ENCODE peak calls at places on chromosomes 4 and X, in six cellular contexts. X is OCI-M1, E is AG08395, P is AML-193, H is ACHN, Y is NCI-H1092 treated with DMSO at 0.1 percent for 48 hours. O is an unnamed sample.
A peak's percentile ranks its signal among the peaks of the same experiment; 100 is the strongest.

GRCh38 chrX:7514871-7515599 is 327.9 kb upstream of the VCX start:
- DNase-seq in E (peak; percentile 10), P (no peak), X (no peak), Y (no peak), H (no peak), O (no peak)

GRCh38 chrX:19862634-19863236 is 24.7 kb downstream of the SH3KBP1 start:
- DNase-seq in P (no peak), H (no peak), E (no peak), Y (no peak), X (no peak), O (no peak)

GRCh38 chr4:128623508-128624215 is 185.8 kb upstream of the JADE1 start:
- DNase-seq in Y (no peak), P (no peak), H (no peak), E (no peak), X (no peak), O (no peak)

GRCh38 chrX:119041175-119041574 is 31.6 kb upstream of the CT47C1 start:
- DNase-seq in H (peak; percentile 50), Y (no peak), P (no peak), X (peak; percentile 27), E (peak; percentile 79), O (no peak)

GRCh38 chrX:50386520-50386919 is 84.1 kb downstream of the DGKK start:
- DNase-seq in Y (no peak), P (no peak), E (no peak), X (no peak), H (no peak), O (no peak)

GRCh38 chrX:136710324-136710951 is 62.5 kb downstream of the CD40LG start:
- DNase-seq in H (no peak), E (no peak), Y (no peak), X (peak; percentile 15), P (no peak), O (no peak)

GRCh38 chr4:25807101-25807728 is 55.6 kb downstream of the SEL1L3 start:
- DNase-seq in H (no peak), E (no peak), X (no peak), P (no peak), Y (no peak), O (no peak)

GRCh38 chrX:100863326-100863854 is 10.8 kb downstream of the NOX1 start:
- DNase-seq in H (no peak), Y (no peak), E (no peak), P (no peak), X (no peak), O (peak; percentile 17)

GRCh38 chr4:101158136-101158485 is 189.2 kb downstream of the PPP3CA start:
- DNase-seq in H (no peak), E (peak; percentile 58), X (no peak), P (no peak), Y (no peak), O (no peak)

GRCh38 chr4:174926958-174927357 is 8.8 kb downstream of the ADAM29 start:
- DNase-seq in H (no peak), E (no peak), P (no peak), X (no peak), Y (no peak), O (no peak)

GRCh38 chr4:67158669-67159068 is 386.6 kb downstream of the CENPC start:
- DNase-seq in P (no peak), E (no peak), X (no peak), Y (peak; percentile 41), H (no peak), O (no peak)

GRCh38 chr4:139892973-139893736 is 227.5 kb downstream of the MGST2 start:
- DNase-seq in P (no peak), Y (no peak), X (no peak), E (no peak), H (no peak), O (no peak)

GRCh38 chrX:151701071-151701470 is 5.8 kb downstream of the PRRG3 start:
- DNase-seq in E (no peak), P (no peak), Y (no peak), X (no peak), H (no peak), O (no peak)

GRCh38 chr4:164508126-164508525 is 245.8 kb upstream of the SMIM31 start:
- DNase-seq in P (no peak), X (no peak), H (no peak), E (no peak), Y (no peak), O (no peak)

GRCh38 chr4:70706516-70706915 is 15.2 kb upstream of the RUFY3 start:
- DNase-seq in H (peak; percentile 19), Y (no peak), E (no peak), X (peak; percentile 51), P (no peak), O (peak; percentile 25)

GRCh38 chr4:67713531-67714247 is 12.7 kb upstream of the UBA6 start:
- DNase-seq in Y (no peak), E (peak; percentile 24), P (no peak), H (peak; percentile 20), X (peak; percentile 80), O (no peak)

GRCh38 chr4:72305620-72306019 is 263.4 kb downstream of the ADAMTS3 start:
- DNase-seq in P (no peak), H (no peak), Y (no peak), E (no peak), X (no peak), O (no peak)

GRCh38 chr4:185587444-185588161 is 52.3 kb upstream of the PDLIM3 start:
- DNase-seq in X (no peak), P (no peak), E (no peak), Y (no peak), H (no peak), O (no peak)

GRCh38 chr4:6969826-6970800 is 60.5 kb downstream of the TBC1D14 start:
- DNase-seq in Y (no peak), E (no peak), X (no peak), P (no peak), H (no peak), O (no peak)

GRCh38 chrX:40224658-40225057 is 126.9 kb upstream of the BCOR start:
- DNase-seq in P (no peak), H (no peak), E (no peak), Y (no peak), X (no peak), O (no peak)

GRCh38 chr4:145956288-145956890 is 17.8 kb upstream of the ZNF827 start:
- DNase-seq in Y (peak; percentile 29), X (peak; percentile 72), E (peak; percentile 52), H (peak; percentile 43), P (peak; percentile 5), O (peak; percentile 59)

GRCh38 chr4:145299380-145300076 is 119.1 kb upstream of the OTUD4 start:
- DNase-seq in P (no peak), Y (no peak), H (no peak), E (peak; percentile 67), X (peak; percentile 88), O (peak; percentile 7)

GRCh38 chrX:96407043-96407442 is 277.6 kb upstream of the DIAPH2 start:
- DNase-seq in X (peak; percentile 1), Y (no peak), E (peak; percentile 50), H (no peak), P (no peak), O (no peak)

GRCh38 chr4:33709247-33709646 is 2535.1 kb downstream of the ARAP2 start:
- DNase-seq in X (peak; percentile 50), P (no peak), E (no peak), H (no peak), Y (no peak), O (no peak)

GRCh38 chrX:120463241-120463640 is 5.9 kb downstream of the LAMP2 start:
- DNase-seq in P (peak; percentile 29), Y (no peak), H (no peak), X (peak; percentile 57), E (no peak), O (peak; percentile 52)

GRCh38 chrX:109310031-109310430 is 171.9 kb downstream of the GUCY2F start:
- DNase-seq in H (no peak), E (no peak), X (no peak), P (no peak), Y (no peak), O (no peak)

GRCh38 chr4:4376074-4376473 is 10.8 kb upstream of the NSG1 start:
- DNase-seq in E (no peak), P (no peak), Y (no peak), X (no peak), H (no peak), O (no peak)

GRCh38 chr4:108031427-108032083 is 41.9 kb downstream of the HADH start:
- DNase-seq in P (no peak), H (no peak), X (no peak), E (no peak), Y (no peak), O (no peak)

GRCh38 chr4:41134581-41134980 is 79.8 kb downstream of the APBB2 start:
- DNase-seq in Y (no peak), X (no peak), E (no peak), H (no peak), P (no peak), O (no peak)

GRCh38 chrX:70922776-70923473 is 8.0 kb downstream of the SLC7A3 start:
- DNase-seq in H (no peak), Y (no peak), P (no peak), X (no peak), E (no peak), O (no peak)

GRCh38 chrX:55342533-55343501 is 78.1 kb upstream of the PAGE3 start:
- DNase-seq in E (peak; percentile 18), Y (peak; percentile 45), P (peak; percentile 1), H (peak; percentile 23), X (peak; percentile 56), O (peak; percentile 51)